ENCODE peak calls at places on chromosomes 1 and 21, in seven cellular contexts. P is foreskin keratinocyte; W is anterior cingulate cortex; N is ascending aorta; T is stimulated activated CD4-positive, alpha-beta T cell treated with anti-CD3 and anti-CD28 coated beads, TNF-alpha, amount 100 ng/mL, for 24 hours; V is nephron progenitor cell; U is effector CD4-positive, alpha-beta T cell. Z is an unnamed sample.

GRCh38 chr1:184555665-184556641 is 169.1 kb downstream of the C1orf21 start:
- DNase-seq in N (no peak), T (no peak), V (no peak), W (no peak), P (peak), U (no peak), Z (no peak)

GRCh38 chr1:91617242-91617837 is 116.7 kb downstream of the CDC7 start:
- DNase-seq in U (no peak), N (no peak), T (no peak), V (peak), W (no peak), P (no peak), Z (no peak)

GRCh38 chr21:41611441-41611840 is 103.5 kb upstream of the TMPRSS2 start:
- DNase-seq in W (no peak), P (no peak), U (no peak), V (no peak), N (no peak), T (no peak), Z (no peak)

GRCh38 chr1:40232444-40232843 is 15.3 kb upstream of the TMCO2 start:
- DNase-seq in P (no peak), T (peak), U (peak), W (no peak), N (no peak), V (no peak), Z (peak)

GRCh38 chr21:23936224-23936623 is 1671.1 kb downstream of the MRPL39 start:
- DNase-seq in W (no peak), V (no peak), N (no peak), U (no peak), P (peak), T (no peak), Z (no peak)

GRCh38 chr1:18882511-18882910 is 19.8 kb downstream of the ALDH4A1 start:
- DNase-seq in T (no peak), U (no peak), W (no peak), P (no peak), N (no peak), V (no peak), Z (no peak)

GRCh38 chr1:224920930-224921329 is 8.5 kb upstream of the DNAH14 start:
- DNase-seq in N (no peak), U (no peak), V (no peak), P (no peak), W (no peak), T (no peak), Z (no peak)

GRCh38 chr21:45306832-45307571 is 19.3 kb upstream of the POFUT2 start:
- DNase-seq in T (no peak), P (no peak), W (peak), V (peak), N (peak), U (no peak), Z (no peak)

GRCh38 chr21:39057121-39057520 is 126.1 kb downstream of the PSMG1 start:
- DNase-seq in W (no peak), T (no peak), P (no peak), V (no peak), N (peak), U (no peak), Z (no peak)

GRCh38 chr1:43054961-43055360 is 96.3 kb upstream of the SLC2A1 start:
- DNase-seq in U (no peak), W (no peak), N (no peak), T (no peak), V (no peak), P (peak), Z (no peak)

GRCh38 chr1:230458509-230458908 is 32.4 kb upstream of the PGBD5 start:
- DNase-seq in N (no peak), T (no peak), P (peak), V (no peak), U (no peak), W (no peak), Z (no peak)

GRCh38 chr1:222631611-222632208 is 13.8 kb downstream of the MIA3 start:
- DNase-seq in U (no peak), N (no peak), W (no peak), V (no peak), P (no peak), T (no peak), Z (no peak)

GRCh38 chr1:178267646-178268094 is 173.8 kb downstream of the RASAL2 start:
- DNase-seq in T (no peak), V (peak), W (no peak), P (peak), U (no peak), N (no peak), Z (no peak)

GRCh38 chr1:36638268-36638667 is 155.6 kb upstream of the CSF3R start:
- DNase-seq in T (no peak), N (no peak), V (no peak), W (no peak), U (no peak), P (peak), Z (no peak)

GRCh38 chr1:48203287-48203900 is 19.1 kb upstream of the SLC5A9 start:
- DNase-seq in U (no peak), N (no peak), T (no peak), V (peak), P (no peak), W (no peak), Z (no peak)

GRCh38 chr1:91798741-91799140 is 87.2 kb downstream of the TGFBR3 start:
- DNase-seq in V (no peak), T (no peak), W (no peak), P (no peak), U (no peak), N (no peak), Z (no peak)

GRCh38 chr1:245807306-245807705 is 652.5 kb downstream of the KIF26B start:
- DNase-seq in W (no peak), U (no peak), P (no peak), V (no peak), T (no peak), N (no peak), Z (no peak)

GRCh38 chr1:213327318-213327667 is 276.3 kb downstream of the RPS6KC1 start:
- DNase-seq in N (peak), W (no peak), U (no peak), V (no peak), P (peak), T (no peak), Z (no peak)

GRCh38 chr21:37748351-37748750 is 167.9 kb downstream of the KCNJ6 start:
- DNase-seq in N (no peak), P (no peak), V (no peak), T (no peak), W (no peak), U (no peak), Z (no peak)

GRCh38 chr1:87556326-87556725 is 227.6 kb downstream of the LMO4 start:
- DNase-seq in P (no peak), V (no peak), T (no peak), U (no peak), W (no peak), N (no peak), Z (no peak)